ENCODE peak calls at places on chromosomes 3 and 15, in four cellular contexts. One of them, this sample, is unnamed. For H3K4me1, the result is how much of the 10 kb centered on the place peaks cover.

GRCh38 chr15:101348643-101349496 is 53.8 kb upstream of the SNRPA1 start:
- DNase-seq in astrocyte: no peak
- DNase-seq in GM23338: no peak
- DNase-seq in SJCRH30: no peak
- DNase-seq in this sample: peak

GRCh38 chr3:4986175-4986610 is 7.0 kb downstream of the BHLHE40 start:
- DNase-seq in astrocyte: peak
- DNase-seq in GM23338: no peak
- DNase-seq in SJCRH30: no peak
- DNase-seq in this sample: no peak

GRCh38 chr3:31462050-31462569 is 70.6 kb upstream of the STT3B start:
- DNase-seq in astrocyte: no peak
- DNase-seq in GM23338: peak
- DNase-seq in SJCRH30: no peak
- DNase-seq in this sample: no peak

GRCh38 chr3:180252683-180253082 is 215.9 kb upstream of the PEX5L start:
- DNase-seq in astrocyte: no peak
- DNase-seq in GM23338: no peak
- DNase-seq in SJCRH30: no peak
- DNase-seq in this sample: no peak

GRCh38 chr15:70867911-70868467 is 14.0 kb upstream of the LARP6 start:
- DNase-seq in astrocyte: peak
- DNase-seq in GM23338: no peak
- DNase-seq in SJCRH30: peak
- DNase-seq in this sample: no peak

GRCh38 chr3:62529230-62529629 is 155.9 kb upstream of the FEZF2 start:
- DNase-seq in astrocyte: peak
- DNase-seq in GM23338: peak
- DNase-seq in SJCRH30: peak
- DNase-seq in this sample: peak

GRCh38 chr15:84658788-84659411 is 901 bp upstream of the NMB start:
- DNase-seq in astrocyte: no peak
- DNase-seq in GM23338: no peak
- DNase-seq in SJCRH30: no peak
- DNase-seq in this sample: no peak

GRCh38 chr15:101244039-101244781 is 7.6 kb downstream of the CHSY1 start:
- DNase-seq in astrocyte: peak
- DNase-seq in GM23338: no peak
- DNase-seq in SJCRH30: no peak
- DNase-seq in this sample: no peak

GRCh38 chr15:40746916-40747418 is 8.1 kb downstream of the RMDN3 start:
- DNase-seq in astrocyte: no peak
- DNase-seq in GM23338: peak
- DNase-seq in SJCRH30: no peak
- DNase-seq in this sample: no peak

GRCh38 chr3:120572027-120572426 is 24.1 kb upstream of the NDUFB4 start:
- DNase-seq in astrocyte: no peak
- DNase-seq in GM23338: no peak
- DNase-seq in SJCRH30: no peak
- DNase-seq in this sample: no peak

GRCh38 chr3:94162700-94163099 is 99.8 kb downstream of the NSUN3 start:
- DNase-seq in astrocyte: peak
- DNase-seq in GM23338: peak
- DNase-seq in SJCRH30: peak
- DNase-seq in this sample: no peak

GRCh38 chr3:73547427-73548036 is 77.2 kb downstream of the PDZRN3 start:
- DNase-seq in astrocyte: peak
- DNase-seq in GM23338: peak
- DNase-seq in SJCRH30: no peak
- DNase-seq in this sample: no peak

GRCh38 chr3:45628746-45629145 is 34.2 kb downstream of the LIMD1 start:
- DNase-seq in astrocyte: no peak
- DNase-seq in GM23338: no peak
- DNase-seq in SJCRH30: no peak
- DNase-seq in this sample: no peak

GRCh38 chr15:44598892-44599291 is 61.9 kb downstream of the EIF3J start:
- DNase-seq in astrocyte: peak
- DNase-seq in GM23338: no peak
- DNase-seq in SJCRH30: no peak
- DNase-seq in this sample: no peak

GRCh38 chr3:193829781-193830180 is 236.8 kb downstream of the OPA1 start:
- DNase-seq in astrocyte: peak
- DNase-seq in GM23338: no peak
- DNase-seq in SJCRH30: peak
- DNase-seq in this sample: peak

GRCh38 chr3:46982581-46982980 is 3.1 kb downstream of the NBEAL2 start:
- DNase-seq in astrocyte: no peak
- DNase-seq in GM23338: no peak
- DNase-seq in SJCRH30: no peak
- DNase-seq in this sample: no peak
- H3K4me1 ChIP-seq in astrocyte: under half
- H3K4me1 ChIP-seq in GM23338: under half
- H3K4me1 ChIP-seq in SJCRH30: under half
- H3K4me1 ChIP-seq in this sample: half or more

DNA sequence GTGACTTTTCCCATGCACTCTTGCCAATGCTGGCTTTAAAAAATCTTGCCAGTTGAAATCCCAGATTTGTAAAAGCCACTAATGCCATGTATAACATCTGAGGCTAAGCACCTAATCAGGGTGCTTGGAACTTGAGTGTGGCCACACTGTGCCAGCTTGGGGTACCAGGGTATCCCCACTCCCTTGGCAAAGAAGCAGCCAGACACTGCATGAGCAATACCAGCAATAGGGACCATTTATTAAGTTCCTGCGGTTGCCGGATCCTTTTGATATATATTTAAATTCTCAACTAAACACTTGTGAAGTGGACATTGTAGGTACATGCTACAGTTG is 2.2 kb upstream of the RHCG start:
- DNase-seq in astrocyte: no peak
- DNase-seq in GM23338: no peak
- DNase-seq in SJCRH30: no peak
- DNase-seq in this sample: no peak
- H3K4me1 ChIP-seq in astrocyte: under half
- H3K4me1 ChIP-seq in GM23338: under half
- H3K4me1 ChIP-seq in SJCRH30: under half
- H3K4me1 ChIP-seq in this sample: under half

GRCh38 chr3:12955651-12956315 is 114.4 kb upstream of the RPL32 start:
- DNase-seq in astrocyte: no peak
- DNase-seq in GM23338: no peak
- DNase-seq in SJCRH30: no peak
- DNase-seq in this sample: no peak
- H3K4me1 ChIP-seq in astrocyte: under half
- H3K4me1 ChIP-seq in GM23338: under half
- H3K4me1 ChIP-seq in SJCRH30: under half
- H3K4me1 ChIP-seq in this sample: half or more

GRCh38 chr3:148839805-148840204 is 12.2 kb downstream of the CPB1 start:
- DNase-seq in astrocyte: no peak
- DNase-seq in GM23338: no peak
- DNase-seq in SJCRH30: no peak
- DNase-seq in this sample: no peak

DNA sequence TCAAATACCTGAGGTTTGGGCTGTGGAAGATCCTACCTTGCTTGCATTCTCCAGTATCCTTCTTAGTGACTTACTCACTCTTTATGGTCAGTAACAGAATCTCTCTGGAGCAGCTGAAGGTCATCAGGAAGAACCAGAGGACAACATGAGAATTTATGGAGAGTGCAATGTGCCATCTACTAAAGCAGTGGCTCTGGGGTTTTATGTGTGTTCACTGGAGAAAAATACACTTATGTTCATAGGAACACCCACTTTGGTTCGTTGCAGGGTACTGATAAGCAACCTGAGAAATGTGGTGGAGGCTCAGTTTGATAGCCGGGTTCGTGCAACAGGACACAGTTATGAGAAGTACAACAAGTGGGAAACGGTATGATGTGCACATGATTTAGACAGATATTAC is 12.8 kb downstream of the CPB1 start:
- DNase-seq in astrocyte: no peak
- DNase-seq in GM23338: no peak
- DNase-seq in SJCRH30: no peak
- DNase-seq in this sample: no peak
- H3K4me1 ChIP-seq in astrocyte: under half
- H3K4me1 ChIP-seq in GM23338: under half
- H3K4me1 ChIP-seq in SJCRH30: under half
- H3K4me1 ChIP-seq in this sample: under half

DNA sequence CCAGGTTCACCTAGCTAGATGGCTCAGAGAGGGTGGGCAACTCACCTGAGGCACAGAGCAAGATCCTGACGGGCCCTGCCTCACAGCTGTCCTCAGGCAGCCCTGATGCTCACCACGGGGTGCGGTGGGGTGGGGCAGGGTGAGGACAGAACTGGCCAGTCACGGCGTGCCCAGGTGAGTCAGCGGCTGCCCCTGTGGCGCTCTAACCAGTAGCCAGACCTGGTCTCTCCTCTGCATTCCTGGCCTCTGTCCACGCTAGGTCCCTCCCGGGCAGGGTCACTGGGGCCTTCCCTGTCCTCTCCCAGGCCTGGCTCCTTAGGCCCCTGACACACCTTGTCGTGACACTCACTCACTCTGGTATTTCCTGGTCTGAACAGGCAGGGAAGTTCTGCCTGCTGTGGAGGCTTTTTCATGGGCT is 904 bp downstream of the ALS2CL start:
- DNase-seq in astrocyte: peak
- DNase-seq in GM23338: peak
- DNase-seq in SJCRH30: no peak
- DNase-seq in this sample: peak
- H3K4me1 ChIP-seq in astrocyte: under half
- H3K4me1 ChIP-seq in GM23338: under half
- H3K4me1 ChIP-seq in SJCRH30: under half
- H3K4me1 ChIP-seq in this sample: under half

GRCh38 chr3:171836836-171837235 is 6.3 kb upstream of the TMEM212 start:
- DNase-seq in astrocyte: no peak
- DNase-seq in GM23338: no peak
- DNase-seq in SJCRH30: no peak
- DNase-seq in this sample: no peak
- H3K4me1 ChIP-seq in astrocyte: under half
- H3K4me1 ChIP-seq in GM23338: under half
- H3K4me1 ChIP-seq in SJCRH30: under half
- H3K4me1 ChIP-seq in this sample: under half

DNA sequence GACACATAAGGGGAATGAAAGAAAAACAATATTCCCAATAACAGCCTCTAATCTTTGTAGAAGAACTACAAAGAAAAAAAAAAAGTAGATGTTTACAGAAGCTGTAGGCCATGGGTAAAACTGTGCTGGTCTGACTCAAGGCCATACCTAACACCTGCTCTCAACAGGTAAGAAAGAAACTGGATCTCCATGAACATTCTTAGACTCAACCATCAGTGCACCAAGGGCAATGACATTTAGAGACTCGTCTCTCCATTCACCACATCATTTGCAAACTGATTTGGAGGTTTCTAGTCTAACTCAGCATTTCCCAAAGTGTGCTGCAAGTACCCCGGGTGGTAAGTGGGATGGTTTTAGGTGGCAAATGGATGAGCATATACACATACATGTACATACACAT is 164.2 kb downstream of the FOXP1 start:
- DNase-seq in astrocyte: no peak
- DNase-seq in GM23338: no peak
- DNase-seq in SJCRH30: no peak
- DNase-seq in this sample: no peak
- H3K4me1 ChIP-seq in astrocyte: under half
- H3K4me1 ChIP-seq in GM23338: under half
- H3K4me1 ChIP-seq in SJCRH30: under half
- H3K4me1 ChIP-seq in this sample: under half

This sample was measured in left lung.